ENCODE peak calls at places on chromosome 10, in nine cellular contexts. One of them, this sample, is unnamed.

GRCh38 chr10:132533571-132534260 is 3.9 kb upstream of the INPP5A start:
- DNase-seq in T-helper 17 cell: no peak
- DNase-seq in astrocyte of the spinal cord: no peak
- DNase-seq in retina: no peak
- DNase-seq in MV-4-11: no peak
- DNase-seq in RCC 7860: no peak
- DNase-seq in T1000: no peak
- DNase-seq in cardiac fibroblast: no peak
- DNase-seq in A549: no peak
- DNase-seq in this sample: no peak

GRCh38 chr10:100683545-100684127 is 61.7 kb upstream of the PAX2 start:
- DNase-seq in retina: no peak
- DNase-seq in T1000: no peak
- DNase-seq in MV-4-11: no peak
- DNase-seq in RCC 7860: no peak
- DNase-seq in astrocyte of the spinal cord: no peak
- DNase-seq in cardiac fibroblast: no peak
- DNase-seq in T-helper 17 cell: no peak
- DNase-seq in A549: no peak
- DNase-seq in this sample: no peak

GRCh38 chr10:20635545-20635944 is 261.6 kb downstream of the NEBL start:
- DNase-seq in A549: no peak
- DNase-seq in astrocyte of the spinal cord: no peak
- DNase-seq in retina: no peak
- DNase-seq in RCC 7860: no peak
- DNase-seq in T1000: no peak
- DNase-seq in T-helper 17 cell: no peak
- DNase-seq in MV-4-11: no peak
- DNase-seq in cardiac fibroblast: no peak
- DNase-seq in this sample: no peak

GRCh38 chr10:77240042-77240619 is 397.5 kb downstream of the KCNMA1 start:
- DNase-seq in cardiac fibroblast: no peak
- DNase-seq in A549: no peak
- DNase-seq in T-helper 17 cell: no peak
- DNase-seq in RCC 7860: no peak
- DNase-seq in T1000: no peak
- DNase-seq in astrocyte of the spinal cord: no peak
- DNase-seq in retina: no peak
- DNase-seq in MV-4-11: no peak
- DNase-seq in this sample: no peak

GRCh38 chr10:73857446-73857845 is 16.9 kb downstream of the CAMK2G start:
- DNase-seq in T1000: peak; percentile 55
- DNase-seq in cardiac fibroblast: no peak
- DNase-seq in A549: no peak
- DNase-seq in T-helper 17 cell: no peak
- DNase-seq in RCC 7860: peak; percentile 6
- DNase-seq in retina: no peak
- DNase-seq in MV-4-11: no peak
- DNase-seq in astrocyte of the spinal cord: peak; percentile 66
- DNase-seq in this sample: no peak

GRCh38 chr10:73975388-73975787 is 22.5 kb upstream of the VCL start:
- DNase-seq in T1000: no peak
- DNase-seq in cardiac fibroblast: no peak
- DNase-seq in MV-4-11: no peak
- DNase-seq in retina: no peak
- DNase-seq in A549: no peak
- DNase-seq in RCC 7860: no peak
- DNase-seq in astrocyte of the spinal cord: no peak
- DNase-seq in T-helper 17 cell: no peak
- DNase-seq in this sample: no peak

GRCh38 chr10:50501478-50501877 is 122.3 kb downstream of the SGMS1 start:
- DNase-seq in RCC 7860: peak; percentile 26
- DNase-seq in A549: peak; percentile 34
- DNase-seq in MV-4-11: no peak
- DNase-seq in cardiac fibroblast: peak; percentile 32
- DNase-seq in T1000: no peak
- DNase-seq in retina: no peak
- DNase-seq in astrocyte of the spinal cord: peak; percentile 37
- DNase-seq in T-helper 17 cell: no peak
- DNase-seq in this sample: no peak

GRCh38 chr10:21290499-21291160 is 234.9 kb downstream of the SKIDA1 start:
- DNase-seq in cardiac fibroblast: no peak
- DNase-seq in T-helper 17 cell: no peak
- DNase-seq in astrocyte of the spinal cord: no peak
- DNase-seq in retina: no peak
- DNase-seq in T1000: no peak
- DNase-seq in MV-4-11: no peak
- DNase-seq in RCC 7860: no peak
- DNase-seq in A549: no peak
- DNase-seq in this sample: no peak

GRCh38 chr10:45997557-45997956 is 25.3 kb downstream of the TIMM23 start:
- DNase-seq in T-helper 17 cell: no peak
- DNase-seq in astrocyte of the spinal cord: no peak
- DNase-seq in cardiac fibroblast: no peak
- DNase-seq in RCC 7860: no peak
- DNase-seq in A549: no peak
- DNase-seq in T1000: no peak
- DNase-seq in retina: no peak
- DNase-seq in MV-4-11: no peak
- DNase-seq in this sample: no peak

GRCh38 chr10:69780070-69780469 is 21.6 kb upstream of the COL13A1 start:
- DNase-seq in astrocyte of the spinal cord: no peak
- DNase-seq in A549: no peak
- DNase-seq in RCC 7860: no peak
- DNase-seq in cardiac fibroblast: no peak
- DNase-seq in MV-4-11: no peak
- DNase-seq in T1000: no peak
- DNase-seq in retina: no peak
- DNase-seq in T-helper 17 cell: no peak
- DNase-seq in this sample: no peak

GRCh38 chr10:28879875-28880381 is 202.6 kb downstream of the BAMBI start:
- DNase-seq in MV-4-11: no peak
- DNase-seq in T1000: no peak
- DNase-seq in astrocyte of the spinal cord: no peak
- DNase-seq in A549: no peak
- DNase-seq in RCC 7860: no peak
- DNase-seq in T-helper 17 cell: no peak
- DNase-seq in retina: no peak
- DNase-seq in cardiac fibroblast: peak; percentile 5
- DNase-seq in this sample: no peak

GRCh38 chr10:33612116-33612515 is 277.6 kb upstream of the NRP1 start:
- DNase-seq in A549: no peak
- DNase-seq in retina: no peak
- DNase-seq in cardiac fibroblast: peak; percentile 64
- DNase-seq in MV-4-11: peak; percentile 64
- DNase-seq in T-helper 17 cell: no peak
- DNase-seq in astrocyte of the spinal cord: no peak
- DNase-seq in RCC 7860: no peak
- DNase-seq in T1000: no peak
- DNase-seq in this sample: no peak

GRCh38 chr10:17003151-17003550 is 126.5 kb downstream of the CUBN start:
- DNase-seq in astrocyte of the spinal cord: peak; percentile 95
- DNase-seq in retina: no peak
- DNase-seq in T-helper 17 cell: peak; percentile 65
- DNase-seq in A549: no peak
- DNase-seq in MV-4-11: peak; percentile 28
- DNase-seq in cardiac fibroblast: peak; percentile 86
- DNase-seq in RCC 7860: peak; percentile 97
- DNase-seq in T1000: no peak
- DNase-seq in this sample: peak; percentile 72

GRCh38 chr10:14184841-14185500 is 145.8 kb downstream of the FRMD4A start:
- DNase-seq in astrocyte of the spinal cord: peak; percentile 72
- DNase-seq in A549: no peak
- DNase-seq in MV-4-11: peak; percentile 88
- DNase-seq in retina: no peak
- DNase-seq in cardiac fibroblast: peak; percentile 52
- DNase-seq in RCC 7860: no peak
- DNase-seq in T-helper 17 cell: peak; percentile 46
- DNase-seq in T1000: no peak
- DNase-seq in this sample: peak; percentile 51

GRCh38 chr10:97311106-97311615 is 7.9 kb upstream of the FRAT1 start:
- DNase-seq in cardiac fibroblast: no peak
- DNase-seq in MV-4-11: peak; percentile 16
- DNase-seq in T1000: no peak
- DNase-seq in T-helper 17 cell: no peak
- DNase-seq in RCC 7860: no peak
- DNase-seq in A549: no peak
- DNase-seq in retina: no peak
- DNase-seq in astrocyte of the spinal cord: no peak
- DNase-seq in this sample: no peak

GRCh38 chr10:646118-646524 is 43.3 kb downstream of the DIP2C start:
- DNase-seq in T1000: no peak
- DNase-seq in A549: no peak
- DNase-seq in retina: peak; percentile 9
- DNase-seq in cardiac fibroblast: no peak
- DNase-seq in MV-4-11: no peak
- DNase-seq in T-helper 17 cell: no peak
- DNase-seq in RCC 7860: no peak
- DNase-seq in astrocyte of the spinal cord: no peak
- DNase-seq in this sample: no peak

GRCh38 chr10:90432891-90433290 is 424.9 kb downstream of the HTR7 start:
- DNase-seq in RCC 7860: no peak
- DNase-seq in astrocyte of the spinal cord: no peak
- DNase-seq in T1000: no peak
- DNase-seq in MV-4-11: no peak
- DNase-seq in cardiac fibroblast: no peak
- DNase-seq in retina: no peak
- DNase-seq in T-helper 17 cell: no peak
- DNase-seq in A549: no peak
- DNase-seq in this sample: no peak

This sample was measured in effector memory CD8-positive, alpha-beta T cell.